ENCODE peak calls at places on chromosomes 5 and 9, in nine cellular contexts. Y is AG10803; O is pons; T is SK-N-DZ; H is GM23338; X is CD8-positive, alpha-beta T cell; V is GM18507; Q is HuH-7.5; C is GM10248. R is an unnamed sample.

GRCh38 chr5:142053434-142054253 is 40.8 kb upstream of the GNPDA1 start:
- DNase-seq in Y (peak; percentile 77), O (peak; percentile 74), T (no peak), H (no peak), X (no peak), V (no peak), Q (no peak), C (no peak), R (no peak)

GRCh38 chr9:91077624-91078023 is 276.0 kb downstream of the SYK start:
- DNase-seq in Y (no peak), O (no peak), T (no peak), H (no peak), X (no peak), V (no peak), Q (no peak), C (peak; percentile 6), R (no peak)

GRCh38 chr5:125552486-125552885 is 806.0 kb upstream of the ZNF608 start:
- DNase-seq in Y (no peak), O (no peak), T (no peak), H (no peak), X (no peak), V (no peak), Q (no peak), C (no peak), R (no peak)

GRCh38 chr5:113099822-113100221 is 123.2 kb downstream of the DCP2 start:
- DNase-seq in Y (no peak), O (no peak), T (no peak), H (no peak), X (no peak), V (no peak), Q (no peak), C (no peak), R (no peak)

GRCh38 chr5:135072357-135073247 is 38.6 kb upstream of the PITX1 start:
- DNase-seq in Y (no peak), O (no peak), T (no peak), H (peak; percentile 72), X (no peak), V (no peak), Q (no peak), C (no peak), R (no peak)

GRCh38 chr5:178298283-178298807 is 65.7 kb upstream of the PHYKPL start:
- DNase-seq in Y (no peak), O (no peak), T (no peak), H (no peak), X (no peak), V (no peak), Q (no peak), C (no peak), R (no peak)

GRCh38 chr5:112142769-112143270 is 276.3 kb downstream of the EPB41L4A start:
- DNase-seq in Y (peak; percentile 80), O (no peak), T (no peak), H (no peak), X (no peak), V (no peak), Q (no peak), C (no peak), R (peak; percentile 80)

GRCh38 chr5:100852051-100852450 is 51.0 kb downstream of the ST8SIA4 start:
- DNase-seq in Y (no peak), O (no peak), T (no peak), H (no peak), X (no peak), V (no peak), Q (no peak), C (no peak), R (no peak)

GRCh38 chr5:51225671-51226419 is 157.4 kb upstream of the ISL1 start:
- DNase-seq in Y (no peak), O (no peak), T (no peak), H (peak; percentile 13), X (no peak), V (no peak), Q (no peak), C (no peak), R (no peak)

GRCh38 chr9:3074247-3074646 is 230.4 kb upstream of the PUM3 start:
- DNase-seq in Y (no peak), O (no peak), T (no peak), H (peak; percentile 19), X (no peak), V (no peak), Q (no peak), C (no peak), R (no peak)

GRCh38 chr5:77630246-77631165 is 8.0 kb downstream of the OTP start:
- DNase-seq in Y (peak; percentile 12), O (no peak), T (peak; percentile 62), H (peak; percentile 83), X (no peak), V (peak; percentile 63), Q (peak; percentile 89), C (peak; percentile 86), R (no peak)

GRCh38 chr9:85212887-85213286 is 528.9 kb downstream of the AGTPBP1 start:
- DNase-seq in Y (peak; percentile 82), O (no peak), T (no peak), H (no peak), X (no peak), V (no peak), Q (no peak), C (no peak), R (no peak)

GRCh38 chr5:177310757-177311173 is 933 bp downstream of the MXD3 start:
- DNase-seq in Y (no peak), O (no peak), T (peak; percentile 34), H (peak; percentile 67), X (no peak), V (no peak), Q (peak; percentile 59), C (no peak), R (no peak)

GRCh38 chr9:98597372-98597771 is 111.4 kb downstream of the GABBR2 start:
- DNase-seq in Y (no peak), O (peak; percentile 6), T (no peak), H (no peak), X (no peak), V (no peak), Q (no peak), C (no peak), R (no peak)

GRCh38 chr5:7078901-7079300 is 317.0 kb upstream of the ADCY2 start:
- DNase-seq in Y (no peak), O (peak; percentile 2), T (no peak), H (peak; percentile 83), X (no peak), V (no peak), Q (no peak), C (no peak), R (no peak)

GRCh38 chr9:134356496-134357470 is 30.5 kb downstream of the RXRA start:
- DNase-seq in Y (no peak), O (no peak), T (no peak), H (no peak), X (no peak), V (no peak), Q (peak; percentile 83), C (no peak), R (no peak)

GRCh38 chr9:133142657-133143592 is 20.8 kb downstream of the GBGT1 start:
- DNase-seq in Y (no peak), O (no peak), T (no peak), H (no peak), X (peak; percentile 54), V (no peak), Q (no peak), C (no peak), R (no peak)

GRCh38 chr5:55480781-55481180 is 54.0 kb downstream of the PLPP1 start:
- DNase-seq in Y (peak; percentile 53), O (no peak), T (no peak), H (no peak), X (no peak), V (no peak), Q (no peak), C (no peak), R (no peak)

GRCh38 chr9:16267336-16268036 is 603.0 kb downstream of the BNC2 start:
- DNase-seq in Y (peak; percentile 29), O (no peak), T (peak; percentile 18), H (no peak), X (no peak), V (no peak), Q (no peak), C (no peak), R (no peak)

GRCh38 chr5:151667083-151667482 is 19.6 kb downstream of the SPARC start:
- DNase-seq in Y (peak; percentile 15), O (no peak), T (no peak), H (no peak), X (no peak), V (no peak), Q (no peak), C (no peak), R (no peak)

GRCh38 chr5:56608216-56608925 is 207.0 kb upstream of the MAP3K1 start:
- DNase-seq in Y (peak; percentile 59), O (peak; percentile 18), T (no peak), H (no peak), X (no peak), V (no peak), Q (no peak), C (no peak), R (no peak)

GRCh38 chr9:137777761-137778160 is 99.8 kb upstream of the CACNA1B start:
- DNase-seq in Y (no peak), O (no peak), T (no peak), H (no peak), X (no peak), V (no peak), Q (no peak), C (no peak), R (no peak)

GRCh38 chr9:27539479-27540441 is 10.1 kb upstream of the MOB3B start:
- DNase-seq in Y (peak; percentile 81), O (peak; percentile 39), T (no peak), H (no peak), X (no peak), V (no peak), Q (no peak), C (no peak), R (no peak)

GRCh38 chr9:22111871-22112247 is 102.8 kb upstream of the CDKN2B start:
- DNase-seq in Y (peak; percentile 82), O (no peak), T (no peak), H (no peak), X (no peak), V (no peak), Q (no peak), C (no peak), R (no peak)

GRCh38 chr5:78211052-78211451 is 83.4 kb downstream of the AP3B1 start:
- DNase-seq in Y (no peak), O (no peak), T (no peak), H (no peak), X (no peak), V (no peak), Q (no peak), C (no peak), R (no peak)

GRCh38 chr9:2764371-2764770 is 47.1 kb downstream of the KCNV2 start:
- DNase-seq in Y (peak; percentile 20), O (peak; percentile 26), T (no peak), H (no peak), X (peak; percentile 12), V (no peak), Q (no peak), C (peak; percentile 29), R (no peak)

GRCh38 chr9:16136961-16137360 is 584.1 kb downstream of the CCDC171 start:
- DNase-seq in Y (peak; percentile 89), O (no peak), T (no peak), H (no peak), X (no peak), V (no peak), Q (no peak), C (no peak), R (no peak)

GRCh38 chr5:109324351-109324750 is 85.4 kb downstream of the PJA2 start:
- DNase-seq in Y (no peak), O (no peak), T (no peak), H (peak; percentile 43), X (no peak), V (no peak), Q (no peak), C (no peak), R (no peak)

GRCh38 chr5:180171568-180172094 is 37.4 kb downstream of the RASGEF1C start:
- DNase-seq in Y (no peak), O (no peak), T (no peak), H (no peak), X (no peak), V (no peak), Q (no peak), C (no peak), R (no peak)

GRCh38 chr5:124453221-124454032 is 293.0 kb downstream of the ZNF608 start:
- DNase-seq in Y (peak; percentile 53), O (no peak), T (no peak), H (no peak), X (no peak), V (peak; percentile 26), Q (no peak), C (peak; percentile 22), R (no peak)

GRCh38 chr5:167634432-167634831 is 657.0 kb upstream of the WWC1 start:
- DNase-seq in Y (peak; percentile 96), O (no peak), T (no peak), H (no peak), X (no peak), V (no peak), Q (no peak), C (no peak), R (no peak)

R was measured in NCI-H446.